ENCODE peak calls at places on chromosomes 12 and 14, in seven cellular contexts. One of them, this sample, is unnamed.

GRCh38 chr12:55728932-55729591 is at the start of gene CD63:
- DNase-seq in T follicular helper cell: peak
- DNase-seq in cardiac muscle cell: peak
- DNase-seq in HS-5: no peak
- DNase-seq in activated T-cell treated with anti-CD3 and anti-CD28 coated beads for 1 hour: peak
- DNase-seq in right lobe of liver: peak
- DNase-seq in NCI-H1105: peak
- DNase-seq in this sample: peak

GRCh38 chr14:104344815-104345214 is 206.4 kb downstream of the KIF26A start:
- DNase-seq in right lobe of liver: no peak
- DNase-seq in HS-5: no peak
- DNase-seq in activated T-cell treated with anti-CD3 and anti-CD28 coated beads for 1 hour: no peak
- DNase-seq in NCI-H1105: no peak
- DNase-seq in T follicular helper cell: no peak
- DNase-seq in cardiac muscle cell: no peak
- DNase-seq in this sample: no peak

GRCh38 chr12:69059465-69060457 is 126.8 kb upstream of the CPM start:
- DNase-seq in NCI-H1105: no peak
- DNase-seq in HS-5: peak
- DNase-seq in activated T-cell treated with anti-CD3 and anti-CD28 coated beads for 1 hour: no peak
- DNase-seq in right lobe of liver: no peak
- DNase-seq in T follicular helper cell: no peak
- DNase-seq in cardiac muscle cell: peak
- DNase-seq in this sample: no peak

GRCh38 chr12:106227641-106228319 is 20.0 kb downstream of the CKAP4 start:
- DNase-seq in HS-5: no peak
- DNase-seq in activated T-cell treated with anti-CD3 and anti-CD28 coated beads for 1 hour: peak
- DNase-seq in T follicular helper cell: peak
- DNase-seq in NCI-H1105: no peak
- DNase-seq in right lobe of liver: no peak
- DNase-seq in cardiac muscle cell: peak
- DNase-seq in this sample: peak

GRCh38 chr14:37599527-37600368 is 4.3 kb downstream of the TTC6 start:
- DNase-seq in HS-5: no peak
- DNase-seq in activated T-cell treated with anti-CD3 and anti-CD28 coated beads for 1 hour: no peak
- DNase-seq in T follicular helper cell: no peak
- DNase-seq in cardiac muscle cell: no peak
- DNase-seq in NCI-H1105: peak
- DNase-seq in right lobe of liver: no peak
- DNase-seq in this sample: no peak

GRCh38 chr12:59734371-59734770 is 138.5 kb downstream of the SLC16A7 start:
- DNase-seq in HS-5: no peak
- DNase-seq in activated T-cell treated with anti-CD3 and anti-CD28 coated beads for 1 hour: no peak
- DNase-seq in right lobe of liver: no peak
- DNase-seq in cardiac muscle cell: no peak
- DNase-seq in T follicular helper cell: no peak
- DNase-seq in NCI-H1105: no peak
- DNase-seq in this sample: no peak

GRCh38 chr12:66648336-66648735 is 30.5 kb downstream of the GRIP1 start:
- DNase-seq in HS-5: no peak
- DNase-seq in activated T-cell treated with anti-CD3 and anti-CD28 coated beads for 1 hour: no peak
- DNase-seq in NCI-H1105: no peak
- DNase-seq in cardiac muscle cell: peak
- DNase-seq in right lobe of liver: no peak
- DNase-seq in T follicular helper cell: no peak
- DNase-seq in this sample: no peak

GRCh38 chr14:65972891-65973290 is 513.3 kb upstream of the CCDC196 start:
- DNase-seq in cardiac muscle cell: peak
- DNase-seq in HS-5: peak
- DNase-seq in NCI-H1105: no peak
- DNase-seq in activated T-cell treated with anti-CD3 and anti-CD28 coated beads for 1 hour: no peak
- DNase-seq in T follicular helper cell: no peak
- DNase-seq in right lobe of liver: no peak
- DNase-seq in this sample: no peak

GRCh38 chr12:132284071-132284492 is 45.3 kb downstream of the GALNT9 start:
- DNase-seq in NCI-H1105: no peak
- DNase-seq in cardiac muscle cell: peak
- DNase-seq in T follicular helper cell: no peak
- DNase-seq in HS-5: no peak
- DNase-seq in activated T-cell treated with anti-CD3 and anti-CD28 coated beads for 1 hour: no peak
- DNase-seq in right lobe of liver: no peak
- DNase-seq in this sample: no peak

GRCh38 chr12:100926669-100927248 is 132.2 kb downstream of the ANO4 start:
- DNase-seq in activated T-cell treated with anti-CD3 and anti-CD28 coated beads for 1 hour: no peak
- DNase-seq in NCI-H1105: no peak
- DNase-seq in cardiac muscle cell: peak
- DNase-seq in right lobe of liver: no peak
- DNase-seq in HS-5: no peak
- DNase-seq in T follicular helper cell: no peak
- DNase-seq in this sample: no peak

GRCh38 chr12:4270670-4271432 is 2.7 kb upstream of the CCND2 start:
- DNase-seq in activated T-cell treated with anti-CD3 and anti-CD28 coated beads for 1 hour: peak
- DNase-seq in NCI-H1105: no peak
- DNase-seq in T follicular helper cell: no peak
- DNase-seq in HS-5: no peak
- DNase-seq in right lobe of liver: peak
- DNase-seq in cardiac muscle cell: no peak
- DNase-seq in this sample: peak

GRCh38 chr14:77003960-77004710 is 24.4 kb downstream of the IRF2BPL start:
- DNase-seq in NCI-H1105: no peak
- DNase-seq in HS-5: no peak
- DNase-seq in right lobe of liver: no peak
- DNase-seq in activated T-cell treated with anti-CD3 and anti-CD28 coated beads for 1 hour: no peak
- DNase-seq in cardiac muscle cell: peak
- DNase-seq in T follicular helper cell: no peak
- DNase-seq in this sample: no peak

GRCh38 chr14:51855234-51855633 is 5.2 kb upstream of the GNG2 start:
- DNase-seq in activated T-cell treated with anti-CD3 and anti-CD28 coated beads for 1 hour: no peak
- DNase-seq in cardiac muscle cell: peak
- DNase-seq in HS-5: no peak
- DNase-seq in T follicular helper cell: no peak
- DNase-seq in NCI-H1105: no peak
- DNase-seq in right lobe of liver: no peak
- DNase-seq in this sample: no peak

GRCh38 chr14:83416476-83416875 is 1882.8 kb upstream of the SEL1L start:
- DNase-seq in activated T-cell treated with anti-CD3 and anti-CD28 coated beads for 1 hour: no peak
- DNase-seq in HS-5: no peak
- DNase-seq in NCI-H1105: no peak
- DNase-seq in cardiac muscle cell: no peak
- DNase-seq in T follicular helper cell: no peak
- DNase-seq in right lobe of liver: no peak
- DNase-seq in this sample: no peak

GRCh38 chr12:74530676-74531075 is 7.0 kb upstream of the ATXN7L3B start:
- DNase-seq in activated T-cell treated with anti-CD3 and anti-CD28 coated beads for 1 hour: no peak
- DNase-seq in NCI-H1105: no peak
- DNase-seq in T follicular helper cell: no peak
- DNase-seq in cardiac muscle cell: no peak
- DNase-seq in right lobe of liver: no peak
- DNase-seq in HS-5: no peak
- DNase-seq in this sample: no peak

GRCh38 chr12:108115746-108116125 is 13.4 kb upstream of the WSCD2 start:
- DNase-seq in NCI-H1105: no peak
- DNase-seq in right lobe of liver: no peak
- DNase-seq in cardiac muscle cell: no peak
- DNase-seq in T follicular helper cell: no peak
- DNase-seq in activated T-cell treated with anti-CD3 and anti-CD28 coated beads for 1 hour: no peak
- DNase-seq in HS-5: no peak
- DNase-seq in this sample: no peak

GRCh38 chr14:42918615-42919014 is 1311.9 kb downstream of the LRFN5 start:
- DNase-seq in HS-5: no peak
- DNase-seq in T follicular helper cell: no peak
- DNase-seq in activated T-cell treated with anti-CD3 and anti-CD28 coated beads for 1 hour: no peak
- DNase-seq in NCI-H1105: no peak
- DNase-seq in cardiac muscle cell: no peak
- DNase-seq in right lobe of liver: no peak
- DNase-seq in this sample: no peak

GRCh38 chr14:97248973-97249372 is 451.8 kb downstream of the VRK1 start:
- DNase-seq in HS-5: no peak
- DNase-seq in right lobe of liver: no peak
- DNase-seq in T follicular helper cell: no peak
- DNase-seq in NCI-H1105: no peak
- DNase-seq in cardiac muscle cell: no peak
- DNase-seq in activated T-cell treated with anti-CD3 and anti-CD28 coated beads for 1 hour: no peak
- DNase-seq in this sample: no peak

GRCh38 chr14:78010688-78011087 is 159.5 kb upstream of the NRXN3 start:
- DNase-seq in right lobe of liver: no peak
- DNase-seq in cardiac muscle cell: peak
- DNase-seq in NCI-H1105: no peak
- DNase-seq in activated T-cell treated with anti-CD3 and anti-CD28 coated beads for 1 hour: no peak
- DNase-seq in T follicular helper cell: no peak
- DNase-seq in HS-5: no peak
- DNase-seq in this sample: peak

GRCh38 chr14:89432226-89432625 is 15.2 kb upstream of the FOXN3 start:
- DNase-seq in right lobe of liver: no peak
- DNase-seq in HS-5: no peak
- DNase-seq in T follicular helper cell: no peak
- DNase-seq in activated T-cell treated with anti-CD3 and anti-CD28 coated beads for 1 hour: no peak
- DNase-seq in NCI-H1105: no peak
- DNase-seq in cardiac muscle cell: no peak
- DNase-seq in this sample: no peak

GRCh38 chr12:109334887-109335286 is 12.8 kb upstream of the MYO1H start:
- DNase-seq in right lobe of liver: no peak
- DNase-seq in NCI-H1105: no peak
- DNase-seq in cardiac muscle cell: no peak
- DNase-seq in HS-5: no peak
- DNase-seq in T follicular helper cell: no peak
- DNase-seq in activated T-cell treated with anti-CD3 and anti-CD28 coated beads for 1 hour: no peak
- DNase-seq in this sample: no peak

GRCh38 chr14:62162998-62163589 is 400.9 kb downstream of the SNAPC1 start:
- DNase-seq in T follicular helper cell: no peak
- DNase-seq in cardiac muscle cell: peak
- DNase-seq in activated T-cell treated with anti-CD3 and anti-CD28 coated beads for 1 hour: no peak
- DNase-seq in HS-5: no peak
- DNase-seq in right lobe of liver: no peak
- DNase-seq in NCI-H1105: peak
- DNase-seq in this sample: no peak